ENCODE peak calls at places on chromosomes 3 and 15, in ten cellular contexts. Z is CD4-positive, alpha-beta T cell; A is HT-29; G is NCI-H1105; P is activated CD4-positive, alpha-beta T cell treated with anti-CD3 and anti-CD28 coated beads for 4 hours; U is DMS 273 treated with DMSO at 0.1 percent for 48 hours; J is foreskin keratinocyte; F is kidney tubule cell; I is lower lobe of right lung; O is activated gamma-delta T cell treated with anti-CD3 and anti-CD28 coated beads, Interleukin-2, amount 50 U/mL, for 16 hours. D is an unnamed sample.

GRCh38 chr3:169662215-169663070 is 1.1 kb downstream of the MECOM start:
- DNase-seq in U (peak), F (peak), Z (no peak), G (peak), O (no peak), A (peak), P (no peak), J (no peak), I (peak), D (no peak)

GRCh38 chr3:134250717-134251220 is at the start of gene RYK:
- DNase-seq in I (peak), G (peak), P (peak), F (peak), O (peak), J (no peak), A (peak), Z (peak), U (peak), D (peak)

GRCh38 chr3:129482721-129483120 is 42.7 kb downstream of the IFT122 start:
- DNase-seq in J (no peak), O (no peak), I (no peak), U (no peak), P (no peak), G (no peak), A (no peak), F (no peak), Z (no peak), D (no peak)

GRCh38 chr15:96444865-96445264 is 114.4 kb downstream of the NR2F2 start:
- DNase-seq in J (no peak), F (no peak), U (no peak), I (no peak), A (no peak), Z (no peak), O (no peak), G (no peak), P (no peak), D (no peak)

GRCh38 chr3:141412936-141413354 is 44.6 kb downstream of the ZBTB38 start:
- DNase-seq in U (no peak), A (no peak), G (no peak), O (no peak), I (peak), J (no peak), F (no peak), Z (no peak), P (no peak), D (no peak)

GRCh38 chr15:77004189-77004588 is 9.3 kb downstream of the PSTPIP1 start:
- DNase-seq in J (no peak), A (no peak), O (no peak), G (no peak), Z (no peak), I (peak), F (no peak), U (no peak), P (no peak), D (no peak)

GRCh38 chr15:39587910-39588530 is 7.1 kb downstream of the THBS1 start:
- DNase-seq in P (no peak), Z (no peak), A (no peak), O (no peak), F (peak), J (no peak), I (no peak), U (no peak), G (no peak), D (no peak)

GRCh38 chr3:58388550-58389061 is 45.0 kb downstream of the PDHB start:
- DNase-seq in J (no peak), U (no peak), Z (no peak), F (peak), I (no peak), O (no peak), P (no peak), A (no peak), G (no peak), D (no peak)

GRCh38 chr15:88243895-88244787 is 12.4 kb downstream of the NTRK3 start:
- DNase-seq in Z (no peak), F (peak), G (no peak), A (peak), I (no peak), O (no peak), U (no peak), P (peak), J (no peak), D (no peak)

GRCh38 chr3:62529230-62529629 is 155.9 kb upstream of the FEZF2 start:
- DNase-seq in P (no peak), U (no peak), O (no peak), G (no peak), Z (no peak), F (peak), A (peak), I (no peak), J (peak), D (no peak)

GRCh38 chr3:37945803-37946530 is 44.6 kb upstream of the VILL start:
- DNase-seq in J (peak), I (no peak), P (no peak), Z (no peak), O (no peak), F (peak), G (no peak), U (peak), A (peak), D (no peak)

GRCh38 chr3:194001728-194002459 is 134.1 kb upstream of the HES1 start:
- DNase-seq in F (no peak), I (no peak), O (no peak), G (no peak), U (no peak), A (no peak), P (no peak), Z (no peak), J (no peak), D (no peak)

GRCh38 chr3:110254591-110254990 is 817.0 kb upstream of the NECTIN3 start:
- DNase-seq in U (no peak), G (no peak), I (no peak), J (no peak), A (no peak), O (no peak), F (no peak), P (no peak), Z (no peak), D (no peak)

GRCh38 chr3:66256806-66257205 is 36.0 kb downstream of the SLC25A26 start:
- DNase-seq in U (no peak), F (no peak), G (no peak), Z (no peak), O (no peak), P (no peak), I (no peak), J (no peak), A (no peak), D (no peak)

GRCh38 chr15:90087454-90088154 is 14.7 kb downstream of the IDH2 start:
- DNase-seq in O (no peak), J (no peak), A (peak), P (no peak), F (peak), Z (no peak), U (no peak), G (no peak), I (no peak), D (no peak)

GRCh38 chr15:31501536-31502157 is 175.0 kb downstream of the KLF13 start:
- DNase-seq in G (no peak), Z (no peak), F (no peak), U (no peak), I (no peak), P (no peak), A (no peak), O (no peak), J (no peak), D (no peak)

GRCh38 chr15:74781673-74782595 is at the start of gene CSK:
- DNase-seq in P (peak), O (peak), U (no peak), G (peak), I (peak), A (peak), Z (peak), J (no peak), F (peak), D (peak)

GRCh38 chr3:70738310-70738681 is 425.9 kb upstream of the MDFIC2 start:
- DNase-seq in G (no peak), O (no peak), Z (no peak), A (no peak), P (no peak), F (no peak), J (no peak), U (no peak), I (no peak), D (no peak)

GRCh38 chr3:159038405-159038804 is 236.6 kb downstream of the MFSD1 start:
- DNase-seq in F (no peak), Z (no peak), G (no peak), J (no peak), P (no peak), I (no peak), O (no peak), U (no peak), A (no peak), D (no peak)

GRCh38 chr15:73582961-73583360 is 50.2 kb downstream of the NPTN start:
- DNase-seq in F (no peak), I (no peak), P (no peak), J (no peak), G (no peak), A (no peak), O (no peak), Z (no peak), U (no peak), D (no peak)

GRCh38 chr15:96514607-96515285 is 184.2 kb downstream of the NR2F2 start:
- DNase-seq in G (no peak), I (no peak), A (peak), P (no peak), J (no peak), Z (no peak), F (no peak), O (no peak), U (no peak), D (no peak)

GRCh38 chr15:63371297-63371918 is 10.2 kb downstream of the CA12 start:
- DNase-seq in F (peak), A (no peak), O (no peak), Z (no peak), U (no peak), I (no peak), P (no peak), J (no peak), G (no peak), D (no peak)

GRCh38 chr15:74253276-74253921 is 17.3 kb downstream of the CCDC33 start:
- DNase-seq in Z (no peak), J (no peak), I (no peak), O (no peak), U (no peak), F (no peak), P (no peak), G (no peak), A (no peak), D (no peak)